ENCODE peak calls at places on chromosome 16, in five cellular contexts. One of them, this sample, is unnamed.

GRCh38 chr16:9115277-9115676 is 23.8 kb downstream of the HAPSTR1 start:
- DNase-seq in fibroblast of lung: no peak
- DNase-seq in H9: no peak
- DNase-seq in left lung: no peak
- DNase-seq in gastrocnemius medialis: no peak
- DNase-seq in this sample: no peak

GRCh38 chr16:70740919-70741778 is 55.3 kb upstream of the MTSS2 start:
- DNase-seq in fibroblast of lung: peak; percentile 80
- DNase-seq in H9: no peak
- DNase-seq in left lung: peak; percentile 64
- DNase-seq in gastrocnemius medialis: no peak
- DNase-seq in this sample: peak; percentile 47

GRCh38 chr16:80527297-80527696 is 13.5 kb upstream of the DYNLRB2 start:
- DNase-seq in fibroblast of lung: peak; percentile 6
- DNase-seq in H9: peak; percentile 69
- DNase-seq in left lung: no peak
- DNase-seq in gastrocnemius medialis: no peak
- DNase-seq in this sample: no peak

GRCh38 chr16:20094157-20094556 is 20.5 kb upstream of the GPR139 start:
- DNase-seq in fibroblast of lung: no peak
- DNase-seq in H9: no peak
- DNase-seq in left lung: no peak
- DNase-seq in gastrocnemius medialis: no peak
- DNase-seq in this sample: no peak

GRCh38 chr16:2782583-2783351 is 4.6 kb downstream of the PRSS33 start:
- DNase-seq in fibroblast of lung: no peak
- DNase-seq in H9: peak; percentile 41
- DNase-seq in left lung: no peak
- DNase-seq in gastrocnemius medialis: no peak
- DNase-seq in this sample: no peak

GRCh38 chr16:29738514-29738913 is 7.3 kb downstream of the C16orf54 start:
- DNase-seq in fibroblast of lung: no peak
- DNase-seq in H9: no peak
- DNase-seq in left lung: no peak
- DNase-seq in gastrocnemius medialis: no peak
- DNase-seq in this sample: peak; percentile 41

GRCh38 chr16:3963203-3963602 is 82.7 kb upstream of the CREBBP start:
- DNase-seq in fibroblast of lung: no peak
- DNase-seq in H9: no peak
- DNase-seq in left lung: no peak
- DNase-seq in gastrocnemius medialis: peak; percentile 49
- DNase-seq in this sample: peak; percentile 61

GRCh38 chr16:55056585-55057520 is 126.2 kb downstream of the IRX5 start:
- DNase-seq in fibroblast of lung: no peak
- DNase-seq in H9: peak; percentile 71
- DNase-seq in left lung: no peak
- DNase-seq in gastrocnemius medialis: no peak
- DNase-seq in this sample: no peak

GRCh38 chr16:22621571-22622148 is 111.0 kb downstream of the NPIPB5 start:
- DNase-seq in fibroblast of lung: no peak
- DNase-seq in H9: no peak
- DNase-seq in left lung: no peak
- DNase-seq in gastrocnemius medialis: no peak
- DNase-seq in this sample: no peak

GRCh38 chr16:46733319-46733830 is 14.8 kb downstream of the MYLK3 start:
- DNase-seq in fibroblast of lung: no peak
- DNase-seq in H9: no peak
- DNase-seq in left lung: no peak
- DNase-seq in gastrocnemius medialis: no peak
- DNase-seq in this sample: no peak

GRCh38 chr16:66127459-66128362 is 238.8 kb upstream of the CDH5 start:
- DNase-seq in fibroblast of lung: no peak
- DNase-seq in H9: peak; percentile 48
- DNase-seq in left lung: no peak
- DNase-seq in gastrocnemius medialis: peak; percentile 18
- DNase-seq in this sample: no peak

GRCh38 chr16:48317614-48318013 is 67.6 kb downstream of the SIAH1 start:
- DNase-seq in fibroblast of lung: peak; percentile 52
- DNase-seq in H9: no peak
- DNase-seq in left lung: no peak
- DNase-seq in gastrocnemius medialis: no peak
- DNase-seq in this sample: no peak

GRCh38 chr16:28977703-28978641 is 3.4 kb downstream of the SPNS1 start:
- DNase-seq in fibroblast of lung: no peak
- DNase-seq in H9: peak; percentile 66
- DNase-seq in left lung: peak; percentile 39
- DNase-seq in gastrocnemius medialis: no peak
- DNase-seq in this sample: no peak

GRCh38 chr16:14070877-14071575 is at the start of gene MRTFB:
- DNase-seq in fibroblast of lung: peak; percentile 53
- DNase-seq in H9: peak; percentile 90
- DNase-seq in left lung: peak; percentile 92
- DNase-seq in gastrocnemius medialis: peak; percentile 63
- DNase-seq in this sample: peak; percentile 73

GRCh38 chr16:50372611-50373344 is 4.0 kb upstream of the BRD7 start:
- DNase-seq in fibroblast of lung: peak; percentile 21
- DNase-seq in H9: no peak
- DNase-seq in left lung: no peak
- DNase-seq in gastrocnemius medialis: peak; percentile 43
- DNase-seq in this sample: no peak

GRCh38 chr16:57357330-57358151 is 1.0 kb upstream of the CCL22 start:
- DNase-seq in fibroblast of lung: no peak
- DNase-seq in H9: no peak
- DNase-seq in left lung: no peak
- DNase-seq in gastrocnemius medialis: no peak
- DNase-seq in this sample: no peak

GRCh38 chr16:3456374-3456773 is 12.9 kb downstream of the NAA60 start:
- DNase-seq in fibroblast of lung: no peak
- DNase-seq in H9: no peak
- DNase-seq in left lung: no peak
- DNase-seq in gastrocnemius medialis: no peak
- DNase-seq in this sample: no peak

GRCh38 chr16:1054660-1055556 is 17.6 kb upstream of the SSTR5 start:
- DNase-seq in fibroblast of lung: peak; percentile 42
- DNase-seq in H9: peak; percentile 84
- DNase-seq in left lung: no peak
- DNase-seq in gastrocnemius medialis: peak; percentile 52
- DNase-seq in this sample: no peak

GRCh38 chr16:85395913-85396878 is 216.9 kb upstream of the GSE1 start:
- DNase-seq in fibroblast of lung: peak; percentile 34
- DNase-seq in H9: no peak
- DNase-seq in left lung: peak; percentile 81
- DNase-seq in gastrocnemius medialis: no peak
- DNase-seq in this sample: no peak

GRCh38 chr16:56679813-56680212 is 2.5 kb upstream of the MT1X start:
- DNase-seq in fibroblast of lung: no peak
- DNase-seq in H9: no peak
- DNase-seq in left lung: no peak
- DNase-seq in gastrocnemius medialis: peak; percentile 96
- DNase-seq in this sample: no peak

GRCh38 chr16:16150117-16150877 is 73.0 kb downstream of the ABCC6 start:
- DNase-seq in fibroblast of lung: peak; percentile 95
- DNase-seq in H9: no peak
- DNase-seq in left lung: no peak
- DNase-seq in gastrocnemius medialis: peak; percentile 55
- DNase-seq in this sample: no peak

DNA sequence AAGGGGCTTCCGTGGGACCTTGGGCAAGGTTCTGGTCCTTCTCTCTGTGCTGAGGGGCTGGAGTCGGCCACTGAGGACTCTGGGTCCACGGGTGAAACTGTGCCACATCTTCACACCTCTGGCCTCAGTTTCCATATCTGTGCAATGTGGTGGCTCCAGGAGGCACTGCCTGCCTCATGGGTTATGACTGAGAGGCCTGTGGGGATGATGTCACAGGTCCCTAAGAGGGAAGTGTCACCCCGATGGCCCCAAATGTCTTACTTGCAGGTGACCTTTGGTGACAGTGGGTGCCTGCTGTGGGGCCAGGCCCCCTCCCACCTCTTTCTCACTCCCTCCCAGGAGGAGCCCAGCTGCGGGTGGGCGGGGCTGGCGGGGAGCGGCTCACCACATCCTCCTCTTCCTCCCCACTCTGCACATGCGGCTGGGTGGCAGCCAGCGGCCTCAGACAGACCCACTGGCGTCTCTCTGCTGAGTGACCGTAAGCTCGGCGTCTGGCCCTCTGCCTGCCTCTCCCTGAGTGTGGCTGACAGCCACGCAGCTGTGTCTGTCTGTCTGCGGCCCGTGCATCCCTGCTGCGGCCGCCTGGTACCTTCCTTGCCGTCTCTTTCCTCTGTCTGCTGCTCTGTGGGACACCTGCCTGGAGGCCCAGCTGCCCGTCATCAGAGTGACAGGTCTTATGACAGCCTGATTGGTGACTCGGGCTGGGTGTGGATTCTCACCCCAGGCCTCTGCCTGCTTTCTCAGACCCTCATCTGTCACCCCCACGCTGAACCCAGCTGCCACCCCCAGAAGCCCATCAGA is at the start of gene IL21R:
- DNase-seq in fibroblast of lung: peak; percentile 44
- DNase-seq in H9: no peak
- DNase-seq in left lung: peak; percentile 91
- DNase-seq in gastrocnemius medialis: peak; percentile 50
- DNase-seq in this sample: peak; percentile 76
- H3K4me1 ChIP-seq in fibroblast of lung: peaks cover 9% of the 10 kb centered on the region
- H3K4me1 ChIP-seq in H9: no peaks in the 10 kb centered on the region
- H3K4me1 ChIP-seq in left lung: peaks cover 50% of the 10 kb centered on the region
- H3K4me1 ChIP-seq in gastrocnemius medialis: no peaks in the 10 kb centered on the region
- H3K4me1 ChIP-seq in this sample: peaks cover 48% of the 10 kb centered on the region

DNA sequence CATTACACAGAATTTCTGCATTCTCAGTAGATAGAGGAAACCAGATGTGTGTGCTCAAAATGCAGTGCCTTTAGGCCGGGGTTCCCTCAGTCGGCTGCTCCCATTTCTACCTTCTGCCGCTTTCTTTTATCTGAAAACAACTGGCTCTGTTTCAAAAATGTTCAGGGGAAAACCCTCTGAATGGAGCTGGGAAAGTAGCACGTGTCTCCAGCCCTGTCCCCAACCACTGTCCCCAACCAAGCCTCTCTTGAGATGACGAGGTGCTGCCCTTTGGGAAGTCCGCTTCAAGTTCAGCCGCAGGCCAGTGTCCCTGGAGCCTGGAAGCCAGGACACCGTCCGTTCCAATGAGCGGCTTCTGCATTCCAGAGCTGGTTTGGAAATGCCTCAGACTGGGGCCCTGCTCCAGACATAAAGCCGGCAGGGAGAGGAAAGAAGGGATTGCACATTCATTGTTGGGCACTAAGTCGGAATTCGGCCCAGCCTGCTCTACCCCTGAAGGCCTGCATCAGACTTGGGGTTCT is 111.2 kb downstream of the BANP start:
- DNase-seq in fibroblast of lung: peak; percentile 73
- DNase-seq in H9: no peak
- DNase-seq in left lung: peak; percentile 39
- DNase-seq in gastrocnemius medialis: peak; percentile 38
- DNase-seq in this sample: no peak
- H3K27ac ChIP-seq in fibroblast of lung: peak overlapping the region; percentile 76
- H3K27ac ChIP-seq in H9: no peak overlapping the region
- H3K27ac ChIP-seq in left lung: no peak overlapping the region
- H3K27ac ChIP-seq in gastrocnemius medialis: no peak overlapping the region
- H3K27ac ChIP-seq in this sample: no peak overlapping the region

GRCh38 chr16:10979717-10980601 is 35.6 kb downstream of the CLEC16A start:
- DNase-seq in fibroblast of lung: no peak
- DNase-seq in H9: peak; percentile 70
- DNase-seq in left lung: no peak
- DNase-seq in gastrocnemius medialis: peak; percentile 73
- DNase-seq in this sample: no peak

GRCh38 chr16:10980811-10981210 is 36.4 kb downstream of the CLEC16A start:
- DNase-seq in fibroblast of lung: no peak
- DNase-seq in H9: no peak
- DNase-seq in left lung: no peak
- DNase-seq in gastrocnemius medialis: no peak
- DNase-seq in this sample: no peak

GRCh38 chr16:10983175-10983558 is 38.8 kb downstream of the CLEC16A start:
- DNase-seq in fibroblast of lung: no peak
- DNase-seq in H9: no peak
- DNase-seq in left lung: no peak
- DNase-seq in gastrocnemius medialis: no peak
- DNase-seq in this sample: no peak

GRCh38 chr16:10982430-10983174 is 38.2 kb downstream of the CLEC16A start:
- DNase-seq in fibroblast of lung: no peak
- DNase-seq in H9: no peak
- DNase-seq in left lung: no peak
- DNase-seq in gastrocnemius medialis: peak; percentile 52
- DNase-seq in this sample: no peak

GRCh38 chr16:10981697-10982216 is 37.4 kb downstream of the CLEC16A start:
- DNase-seq in fibroblast of lung: peak; percentile 42
- DNase-seq in H9: peak; percentile 70
- DNase-seq in left lung: no peak
- DNase-seq in gastrocnemius medialis: no peak
- DNase-seq in this sample: no peak
- TF ChIP-seq CTCF in fibroblast of lung: peak; percentile 30
- TF ChIP-seq CTCF in H9: peak; percentile 75
- TF ChIP-seq CTCF in left lung: no peak
- TF ChIP-seq CTCF in gastrocnemius medialis: no peak
- TF ChIP-seq CTCF in this sample: no peak

DNA sequence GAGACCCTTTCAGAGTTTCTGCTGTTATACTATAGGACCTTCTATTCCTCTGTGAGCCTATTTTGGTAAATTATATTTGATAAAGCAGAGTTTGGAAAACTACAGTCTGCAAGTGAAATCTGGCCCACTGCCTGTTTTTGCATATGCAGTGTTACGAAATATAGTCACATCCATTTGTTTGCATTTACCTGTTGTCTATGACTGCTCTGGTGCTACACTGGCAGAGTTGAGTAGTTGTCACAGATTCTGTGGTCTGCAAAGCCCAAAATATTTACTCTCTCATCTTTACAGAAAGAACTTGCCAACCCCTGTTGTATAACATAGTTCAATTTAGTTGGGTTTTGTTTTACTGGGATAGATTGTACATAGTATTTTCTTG is 42.3 kb downstream of the TNRC6A start:
- DNase-seq in fibroblast of lung: peak; percentile 19
- DNase-seq in H9: no peak
- DNase-seq in left lung: no peak
- DNase-seq in gastrocnemius medialis: no peak
- DNase-seq in this sample: no peak
- H3K4me1 ChIP-seq in fibroblast of lung: no peaks in the 10 kb centered on the region
- H3K4me1 ChIP-seq in H9: no peaks in the 10 kb centered on the region
- H3K4me1 ChIP-seq in left lung: peaks cover 13% of the 10 kb centered on the region
- H3K4me1 ChIP-seq in gastrocnemius medialis: peaks cover 56% of the 10 kb centered on the region
- H3K4me1 ChIP-seq in this sample: no peaks in the 10 kb centered on the region